ENCODE peak calls at places on chromosomes 16 and 17, in six cellular contexts. One of them, this sample, is unnamed.
A peak's percentile ranks its signal among the peaks of the same experiment; 100 is the strongest.

GRCh38 chr16:634996-635395 is 1.1 kb downstream of the METTL26 start:
- DNase-seq in cardiac muscle cell: no peak
- DNase-seq in CD4-positive, CD25-positive, alpha-beta regulatory T cell: no peak
- DNase-seq in SJSA1: no peak
- DNase-seq in neuronal stem cell: no peak
- DNase-seq in esophagus squamous epithelium: no peak
- DNase-seq in this sample: no peak

GRCh38 chr17:8766731-8767130 is 8.4 kb upstream of the SPDYE4 start:
- DNase-seq in cardiac muscle cell: no peak
- DNase-seq in CD4-positive, CD25-positive, alpha-beta regulatory T cell: no peak
- DNase-seq in SJSA1: no peak
- DNase-seq in neuronal stem cell: no peak
- DNase-seq in esophagus squamous epithelium: no peak
- DNase-seq in this sample: no peak

GRCh38 chr17:43216369-43216761 is 4.7 kb downstream of the TMEM106A start:
- DNase-seq in cardiac muscle cell: no peak
- DNase-seq in CD4-positive, CD25-positive, alpha-beta regulatory T cell: no peak
- DNase-seq in SJSA1: no peak
- DNase-seq in neuronal stem cell: no peak
- DNase-seq in esophagus squamous epithelium: no peak
- DNase-seq in this sample: no peak

GRCh38 chr16:71961066-71962039 is 38.8 kb downstream of the PKD1L3 start:
- DNase-seq in cardiac muscle cell: peak; percentile 88
- DNase-seq in CD4-positive, CD25-positive, alpha-beta regulatory T cell: peak; percentile 61
- DNase-seq in SJSA1: peak; percentile 81
- DNase-seq in neuronal stem cell: peak; percentile 82
- DNase-seq in esophagus squamous epithelium: peak; percentile 15
- DNase-seq in this sample: peak; percentile 63

GRCh38 chr17:37779554-37779953 is 34.7 kb upstream of the HNF1B start:
- DNase-seq in cardiac muscle cell: no peak
- DNase-seq in CD4-positive, CD25-positive, alpha-beta regulatory T cell: no peak
- DNase-seq in SJSA1: peak; percentile 79
- DNase-seq in neuronal stem cell: no peak
- DNase-seq in esophagus squamous epithelium: no peak
- DNase-seq in this sample: no peak

GRCh38 chr17:71029246-71029645 is 859.9 kb downstream of the KCNJ2 start:
- DNase-seq in cardiac muscle cell: no peak
- DNase-seq in CD4-positive, CD25-positive, alpha-beta regulatory T cell: no peak
- DNase-seq in SJSA1: no peak
- DNase-seq in neuronal stem cell: no peak
- DNase-seq in esophagus squamous epithelium: no peak
- DNase-seq in this sample: no peak

GRCh38 chr16:19853973-19854876 is 30.4 kb downstream of the GPRC5B start:
- DNase-seq in cardiac muscle cell: no peak
- DNase-seq in CD4-positive, CD25-positive, alpha-beta regulatory T cell: no peak
- DNase-seq in SJSA1: no peak
- DNase-seq in neuronal stem cell: no peak
- DNase-seq in esophagus squamous epithelium: no peak
- DNase-seq in this sample: no peak

GRCh38 chr17:41917957-41918391 is 777 bp downstream of the ACLY start:
- DNase-seq in cardiac muscle cell: peak; percentile 66
- DNase-seq in CD4-positive, CD25-positive, alpha-beta regulatory T cell: peak; percentile 26
- DNase-seq in SJSA1: peak; percentile 72
- DNase-seq in neuronal stem cell: no peak
- DNase-seq in esophagus squamous epithelium: no peak
- DNase-seq in this sample: no peak

DNA sequence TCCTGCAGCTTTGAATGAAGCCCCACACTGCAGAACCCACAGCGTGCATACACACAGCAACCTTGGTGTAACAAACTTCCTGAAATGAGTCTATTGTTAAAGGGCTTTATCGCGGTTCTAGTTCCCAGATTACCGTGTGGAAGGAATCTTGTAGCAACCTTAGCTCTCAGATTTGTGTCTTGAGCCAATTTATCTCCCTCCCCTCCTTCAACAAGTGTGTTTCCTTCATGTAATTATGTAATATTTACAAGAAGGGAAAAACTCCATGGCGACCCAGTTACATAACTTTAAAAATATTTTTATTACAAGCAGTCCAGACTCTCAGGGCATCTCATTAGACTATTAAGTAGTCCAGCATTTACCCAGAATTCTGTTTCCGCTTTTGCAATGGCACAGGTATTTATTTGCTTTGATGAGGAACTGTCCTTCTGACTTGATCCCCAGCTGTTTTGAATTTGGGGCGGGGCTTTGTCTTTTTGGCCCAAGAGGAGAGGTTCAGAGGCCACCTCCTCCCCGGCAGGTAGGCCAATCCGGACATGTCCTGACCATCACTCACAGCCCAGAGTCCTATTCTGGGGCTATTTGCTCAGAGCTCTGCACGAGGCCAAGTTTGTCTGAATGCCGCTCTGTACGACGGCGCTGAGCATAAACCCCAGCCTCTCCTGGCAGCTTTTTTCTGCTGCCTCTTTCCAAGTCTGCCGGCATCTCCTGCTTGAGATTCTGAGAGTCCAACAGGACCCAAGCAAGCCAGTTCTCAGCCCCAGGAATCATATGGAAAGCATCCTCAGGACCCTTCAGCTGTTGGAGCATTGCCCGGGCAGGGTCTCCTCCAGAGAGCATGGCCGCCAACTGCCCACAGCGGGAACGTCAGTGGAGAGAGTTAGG is 35.6 kb downstream of the CLEC16A start:
- DNase-seq in cardiac muscle cell: no peak
- DNase-seq in CD4-positive, CD25-positive, alpha-beta regulatory T cell: no peak
- DNase-seq in SJSA1: no peak
- DNase-seq in neuronal stem cell: no peak
- DNase-seq in esophagus squamous epithelium: no peak
- DNase-seq in this sample: no peak
- H3K27ac ChIP-seq in cardiac muscle cell: no peak overlapping the region
- H3K27ac ChIP-seq in CD4-positive, CD25-positive, alpha-beta regulatory T cell: no peak overlapping the region
- H3K27ac ChIP-seq in SJSA1: no peak overlapping the region
- H3K27ac ChIP-seq in neuronal stem cell: no peak overlapping the region
- H3K27ac ChIP-seq in esophagus squamous epithelium: peak overlapping the region; percentile 81
- H3K27ac ChIP-seq in this sample: no peak overlapping the region

GRCh38 chr17:74853048-74853397 is 6.7 kb downstream of the GRIN2C start:
- DNase-seq in cardiac muscle cell: no peak
- DNase-seq in CD4-positive, CD25-positive, alpha-beta regulatory T cell: no peak
- DNase-seq in SJSA1: no peak
- DNase-seq in neuronal stem cell: no peak
- DNase-seq in esophagus squamous epithelium: no peak
- DNase-seq in this sample: no peak
- H3K4me3 ChIP-seq in cardiac muscle cell: peak overlapping the region; percentile 14
- H3K4me3 ChIP-seq in CD4-positive, CD25-positive, alpha-beta regulatory T cell: no peak overlapping the region
- H3K4me3 ChIP-seq in SJSA1: no peak overlapping the region
- H3K4me3 ChIP-seq in neuronal stem cell: peak overlapping the region; percentile 32
- H3K4me3 ChIP-seq in esophagus squamous epithelium: no peak overlapping the region
- H3K4me3 ChIP-seq in this sample: no peak overlapping the region

GRCh38 chr17:46178550-46179198 is 14.6 kb downstream of the KANSL1 start:
- DNase-seq in cardiac muscle cell: no peak
- DNase-seq in CD4-positive, CD25-positive, alpha-beta regulatory T cell: no peak
- DNase-seq in SJSA1: no peak
- DNase-seq in neuronal stem cell: no peak
- DNase-seq in esophagus squamous epithelium: no peak
- DNase-seq in this sample: no peak

GRCh38 chr17:46181940-46182339 is 11.3 kb downstream of the KANSL1 start:
- DNase-seq in cardiac muscle cell: no peak
- DNase-seq in CD4-positive, CD25-positive, alpha-beta regulatory T cell: no peak
- DNase-seq in SJSA1: no peak
- DNase-seq in neuronal stem cell: no peak
- DNase-seq in esophagus squamous epithelium: no peak
- DNase-seq in this sample: no peak

GRCh38 chr17:46182961-46183360 is 10.3 kb downstream of the KANSL1 start:
- DNase-seq in cardiac muscle cell: no peak
- DNase-seq in CD4-positive, CD25-positive, alpha-beta regulatory T cell: no peak
- DNase-seq in SJSA1: no peak
- DNase-seq in neuronal stem cell: no peak
- DNase-seq in esophagus squamous epithelium: no peak
- DNase-seq in this sample: no peak

GRCh38 chr17:46179375-46179999 is 13.7 kb downstream of the KANSL1 start:
- DNase-seq in cardiac muscle cell: no peak
- DNase-seq in CD4-positive, CD25-positive, alpha-beta regulatory T cell: no peak
- DNase-seq in SJSA1: no peak
- DNase-seq in neuronal stem cell: no peak
- DNase-seq in esophagus squamous epithelium: no peak
- DNase-seq in this sample: no peak

DNA sequence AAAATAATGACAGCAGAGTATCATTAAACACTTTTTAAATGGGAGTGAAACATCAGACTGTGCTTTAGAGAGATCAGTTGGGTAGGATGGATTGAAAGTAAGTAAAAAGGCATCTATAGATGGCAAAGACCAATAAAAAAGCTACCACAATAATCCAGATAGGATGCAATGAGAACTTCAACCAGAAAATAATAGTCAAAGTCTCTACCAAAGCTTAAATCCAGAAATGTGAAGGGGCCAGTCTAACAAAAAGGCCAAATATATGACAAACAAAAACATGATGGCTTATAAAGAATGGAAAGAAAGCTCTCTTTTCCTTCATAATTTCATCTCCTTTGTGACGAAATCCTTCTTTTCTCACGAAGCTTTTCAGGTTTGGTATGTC is 12.3 kb downstream of the KANSL1 start:
- DNase-seq in cardiac muscle cell: no peak
- DNase-seq in CD4-positive, CD25-positive, alpha-beta regulatory T cell: no peak
- DNase-seq in SJSA1: no peak
- DNase-seq in neuronal stem cell: no peak
- DNase-seq in esophagus squamous epithelium: no peak
- DNase-seq in this sample: no peak
- H3K4me1 ChIP-seq in cardiac muscle cell: peaks cover 49% of the 10 kb centered on the region
- H3K4me1 ChIP-seq in CD4-positive, CD25-positive, alpha-beta regulatory T cell: peaks cover 97% of the 10 kb centered on the region
- H3K4me1 ChIP-seq in SJSA1: peaks cover 17% of the 10 kb centered on the region
- H3K4me1 ChIP-seq in neuronal stem cell: peaks cover 12% of the 10 kb centered on the region
- H3K4me1 ChIP-seq in esophagus squamous epithelium: peaks cover 10% of the 10 kb centered on the region
- H3K4me1 ChIP-seq in this sample: peaks cover 35% of the 10 kb centered on the region

GRCh38 chr17:61413654-61414133 is 14.1 kb downstream of the TBX2 start:
- DNase-seq in cardiac muscle cell: no peak
- DNase-seq in CD4-positive, CD25-positive, alpha-beta regulatory T cell: no peak
- DNase-seq in SJSA1: peak; percentile 34
- DNase-seq in neuronal stem cell: no peak
- DNase-seq in esophagus squamous epithelium: no peak
- DNase-seq in this sample: no peak

GRCh38 chr17:61411114-61411943 is 11.7 kb downstream of the TBX2 start:
- DNase-seq in cardiac muscle cell: peak; percentile 81
- DNase-seq in CD4-positive, CD25-positive, alpha-beta regulatory T cell: no peak
- DNase-seq in SJSA1: peak; percentile 54
- DNase-seq in neuronal stem cell: peak; percentile 77
- DNase-seq in esophagus squamous epithelium: no peak
- DNase-seq in this sample: no peak

GRCh38 chr17:61411944-61412859 is 12.6 kb downstream of the TBX2 start:
- DNase-seq in cardiac muscle cell: peak; percentile 86
- DNase-seq in CD4-positive, CD25-positive, alpha-beta regulatory T cell: peak; percentile 64
- DNase-seq in SJSA1: peak; percentile 83
- DNase-seq in neuronal stem cell: peak; percentile 82
- DNase-seq in esophagus squamous epithelium: no peak
- DNase-seq in this sample: no peak

GRCh38 chr17:61414141-61414935 is 14.7 kb downstream of the TBX2 start:
- DNase-seq in cardiac muscle cell: no peak
- DNase-seq in CD4-positive, CD25-positive, alpha-beta regulatory T cell: no peak
- DNase-seq in SJSA1: peak; percentile 38
- DNase-seq in neuronal stem cell: no peak
- DNase-seq in esophagus squamous epithelium: no peak
- DNase-seq in this sample: no peak

DNA sequence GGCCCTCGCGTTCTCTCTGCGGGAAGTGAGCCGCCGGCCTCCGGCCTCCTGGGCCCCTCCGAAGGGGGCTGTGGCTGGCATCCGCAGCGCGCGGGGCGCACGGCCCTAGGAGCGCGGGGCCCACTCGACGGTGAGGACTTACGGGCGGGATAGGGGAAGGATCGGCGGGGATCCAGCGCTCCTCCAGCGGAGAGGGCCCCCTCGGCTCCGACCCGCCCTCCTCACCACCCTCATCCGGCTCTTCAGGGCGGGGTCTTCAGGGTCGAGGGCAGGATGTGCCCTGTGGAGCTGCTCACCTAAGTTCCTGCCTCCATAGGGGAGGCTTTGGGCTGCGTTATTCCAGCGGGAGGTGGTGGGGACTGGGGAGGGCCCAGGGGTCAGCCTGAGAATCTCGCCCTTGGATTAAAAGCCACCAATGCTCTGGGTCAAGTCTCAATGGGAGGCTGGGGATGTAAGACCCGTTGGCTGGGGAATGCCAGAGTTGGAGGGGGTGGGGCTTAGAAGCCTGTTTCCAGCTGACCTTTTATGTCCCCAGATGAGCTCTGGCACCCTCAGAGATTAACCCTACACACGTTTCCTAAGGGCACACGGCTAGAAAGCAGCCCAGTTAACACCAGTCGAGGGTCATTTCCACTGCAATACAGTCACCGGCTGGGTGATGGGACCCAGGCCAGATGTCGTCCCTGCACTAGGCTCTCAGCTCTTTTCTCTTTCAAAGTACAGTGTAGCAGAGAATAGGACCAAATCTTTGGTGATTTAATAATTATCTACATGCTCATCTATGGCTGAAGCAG is 13.4 kb downstream of the TBX2 start:
- DNase-seq in cardiac muscle cell: peak; percentile 58
- DNase-seq in CD4-positive, CD25-positive, alpha-beta regulatory T cell: no peak
- DNase-seq in SJSA1: no peak
- DNase-seq in neuronal stem cell: no peak
- DNase-seq in esophagus squamous epithelium: no peak
- DNase-seq in this sample: no peak
- H3K27ac ChIP-seq in cardiac muscle cell: peak overlapping the region; percentile 25
- H3K27ac ChIP-seq in CD4-positive, CD25-positive, alpha-beta regulatory T cell: no peak overlapping the region
- H3K27ac ChIP-seq in SJSA1: peak overlapping the region; percentile 46
- H3K27ac ChIP-seq in neuronal stem cell: no peak overlapping the region
- H3K27ac ChIP-seq in esophagus squamous epithelium: peak overlapping the region; percentile 92
- H3K27ac ChIP-seq in this sample: peak overlapping the region; percentile 88

GRCh38 chr16:85045641-85046471 is 18.3 kb downstream of the KIAA0513 start:
- DNase-seq in cardiac muscle cell: no peak
- DNase-seq in CD4-positive, CD25-positive, alpha-beta regulatory T cell: no peak
- DNase-seq in SJSA1: no peak
- DNase-seq in neuronal stem cell: no peak
- DNase-seq in esophagus squamous epithelium: no peak
- DNase-seq in this sample: no peak
- H3K4me3 ChIP-seq in cardiac muscle cell: no peak overlapping the region
- H3K4me3 ChIP-seq in CD4-positive, CD25-positive, alpha-beta regulatory T cell: no peak overlapping the region
- H3K4me3 ChIP-seq in SJSA1: no peak overlapping the region
- H3K4me3 ChIP-seq in neuronal stem cell: no peak overlapping the region
- H3K4me3 ChIP-seq in esophagus squamous epithelium: no peak overlapping the region
- H3K4me3 ChIP-seq in this sample: no peak overlapping the region

GRCh38 chr16:64292953-64293352 is 828.9 kb downstream of the CDH11 start:
- DNase-seq in cardiac muscle cell: no peak
- DNase-seq in CD4-positive, CD25-positive, alpha-beta regulatory T cell: no peak
- DNase-seq in SJSA1: no peak
- DNase-seq in neuronal stem cell: no peak
- DNase-seq in esophagus squamous epithelium: no peak
- DNase-seq in this sample: no peak
- H3K4me1 ChIP-seq in cardiac muscle cell: peaks cover 6% of the 10 kb centered on the region
- H3K4me1 ChIP-seq in CD4-positive, CD25-positive, alpha-beta regulatory T cell: no peaks in the 10 kb centered on the region
- H3K4me1 ChIP-seq in SJSA1: no peaks in the 10 kb centered on the region
- H3K4me1 ChIP-seq in neuronal stem cell: no peaks in the 10 kb centered on the region
- H3K4me1 ChIP-seq in esophagus squamous epithelium: no peaks in the 10 kb centered on the region
- H3K4me1 ChIP-seq in this sample: no peaks in the 10 kb centered on the region

This sample was measured in Panc1.